ENCODE peak calls at places on chromosomes 11 and 22, in ten cellular contexts. W, F, B, L, V, E, J, X, I and H are unnamed samples.
A peak's percentile ranks its signal among the peaks of the same experiment; 100 is the strongest.

GRCh38 chr22:50444663-50445062 is 30.2 kb downstream of the SBF1 start:
- DNase-seq in J (peak; percentile 78), X (no peak), I (peak; percentile 90), V (no peak), L (peak; percentile 68), E (peak; percentile 27), B (no peak), F (no peak), W (no peak), H (no peak)

GRCh38 chr11:29312817-29313216 is 704.0 kb downstream of the KCNA4 start:
- DNase-seq in B (no peak), F (no peak), L (no peak), X (no peak), E (no peak), V (no peak), J (peak; percentile 94), W (no peak), I (no peak), H (no peak)

GRCh38 chr11:36110698-36111410 is 167.0 kb downstream of the LDLRAD3 start:
- DNase-seq in J (no peak), E (no peak), V (no peak), L (no peak), I (no peak), F (no peak), X (no peak), W (no peak), B (no peak), H (no peak)

GRCh38 chr11:19868281-19868821 is 155.7 kb downstream of the NAV2 start:
- DNase-seq in E (no peak), V (peak; percentile 80), X (no peak), J (peak; percentile 65), B (no peak), F (peak; percentile 24), L (no peak), I (no peak), W (no peak), H (no peak)

GRCh38 chr22:27358096-27358870 is 443.3 kb downstream of the MN1 start:
- DNase-seq in J (no peak), X (no peak), F (no peak), W (no peak), B (no peak), E (no peak), V (no peak), I (no peak), L (no peak), H (peak; percentile 87)

GRCh38 chr11:13026722-13027121 is 17.6 kb downstream of the RASSF10 start:
- DNase-seq in I (no peak), X (no peak), L (no peak), F (no peak), J (no peak), E (no peak), V (no peak), W (no peak), B (no peak), H (no peak)

GRCh38 chr11:68998390-68998911 is 14.6 kb downstream of the MRGPRF start:
- DNase-seq in J (peak; percentile 12), I (peak; percentile 26), B (no peak), V (peak; percentile 85), X (no peak), E (no peak), W (no peak), F (no peak), L (peak; percentile 45), H (peak; percentile 84)

GRCh38 chr22:36692280-36692679 is 11.3 kb downstream of the CACNG2 start:
- DNase-seq in J (no peak), V (no peak), I (no peak), X (no peak), W (no peak), F (no peak), L (no peak), E (no peak), B (no peak), H (no peak)

GRCh38 chr11:61621917-61622585 is 41.2 kb upstream of the SYT7 start:
- DNase-seq in B (no peak), J (no peak), W (no peak), L (no peak), E (no peak), X (no peak), V (no peak), I (no peak), F (no peak), H (no peak)

GRCh38 chr11:2376751-2377451 is at the start of gene CD81:
- DNase-seq in X (peak; percentile 75), J (peak; percentile 33), L (peak; percentile 75), W (no peak), I (peak; percentile 33), V (no peak), E (peak; percentile 41), B (no peak), F (peak; percentile 50), H (no peak)

GRCh38 chr11:72764503-72764902 is 12.3 kb upstream of the ARAP1 start:
- DNase-seq in X (no peak), W (no peak), I (no peak), J (no peak), F (no peak), B (peak; percentile 74), L (peak; percentile 78), V (no peak), E (no peak), H (no peak)

GRCh38 chr11:65613091-65613928 is 711 bp downstream of the MAP3K11 start:
- DNase-seq in W (no peak), V (no peak), B (no peak), E (no peak), L (no peak), I (no peak), X (peak; percentile 71), J (no peak), F (peak; percentile 59), H (no peak)

GRCh38 chr11:120911943-120912342 is 112.0 kb upstream of the TBCEL start:
- DNase-seq in V (no peak), F (no peak), I (no peak), L (no peak), J (no peak), E (no peak), X (no peak), W (no peak), B (no peak), H (no peak)

GRCh38 chr11:30365793-30366517 is 43.1 kb downstream of the ARL14EP start:
- DNase-seq in B (no peak), W (no peak), L (no peak), J (no peak), E (no peak), V (no peak), X (no peak), I (no peak), F (no peak), H (no peak)

GRCh38 chr22:20996598-20997535 is 5.1 kb downstream of the THAP7 start:
- DNase-seq in J (no peak), I (no peak), W (no peak), L (no peak), F (no peak), X (no peak), E (no peak), B (no peak), V (no peak), H (no peak)

GRCh38 chr22:46797355-46797754 is 34.9 kb downstream of the TBC1D22A start:
- DNase-seq in E (peak; percentile 64), F (no peak), I (no peak), V (peak; percentile 52), L (peak; percentile 45), W (no peak), X (no peak), J (peak; percentile 55), B (no peak), H (no peak)

GRCh38 chr22:38788016-38788415 is 5.9 kb downstream of the DNAL4 start:
- DNase-seq in E (no peak), X (no peak), V (peak; percentile 65), J (peak; percentile 60), W (no peak), F (no peak), I (peak; percentile 64), B (no peak), L (no peak), H (no peak)

GRCh38 chr11:84419576-84419975 is 1133.4 kb upstream of the CCDC90B start:
- DNase-seq in X (no peak), L (no peak), B (no peak), E (no peak), J (no peak), W (no peak), F (no peak), I (no peak), V (no peak), H (no peak)

GRCh38 chr11:124811423-124812125 is 11.4 kb upstream of the MSANTD2 start:
- DNase-seq in W (no peak), E (no peak), J (no peak), V (no peak), X (no peak), F (no peak), I (no peak), L (no peak), B (no peak), H (no peak)

GRCh38 chr22:44181033-44181911 is 547 bp downstream of the PARVG start:
- DNase-seq in E (no peak), I (no peak), B (no peak), L (peak; percentile 52), V (no peak), W (no peak), X (no peak), F (no peak), J (no peak), H (no peak)
- TF ChIP-seq POLR2A in E (no peak), I (no peak), B (no peak), L (no peak), V (no peak), W (peak; percentile 77), X (no peak), F (no peak), J (no peak), H (no peak)

GRCh38 chr11:118010738-118011461 is 24.7 kb downstream of the IL10RA start:
- DNase-seq in F (no peak), W (peak; percentile 86), B (no peak), I (peak; percentile 43), X (peak; percentile 76), J (no peak), V (peak; percentile 83), E (no peak), L (no peak), H (no peak)
- H3K4me1 ChIP-seq in F (no peaks in the 10 kb centered on the region), W (peaks cover 80% of the 10 kb centered on the region), B (no peaks in the 10 kb centered on the region), I (peaks cover 6% of the 10 kb centered on the region), X (peaks cover 10% of the 10 kb centered on the region), J (no peaks in the 10 kb centered on the region), V (no peaks in the 10 kb centered on the region), E (no peaks in the 10 kb centered on the region), L (no peaks in the 10 kb centered on the region), H (no peaks in the 10 kb centered on the region)

GRCh38 chr11:118922745-118923627 is 2.7 kb downstream of the BCL9L start:
- DNase-seq in V (peak; percentile 65), J (no peak), X (peak; percentile 52), I (peak; percentile 32), L (no peak), B (no peak), E (no peak), W (no peak), F (no peak), H (no peak)
- TF ChIP-seq POLR2A in V (no peak), J (no peak), X (no peak), I (no peak), L (no peak), B (no peak), E (no peak), W (no peak), F (no peak), H (no peak)

DNA sequence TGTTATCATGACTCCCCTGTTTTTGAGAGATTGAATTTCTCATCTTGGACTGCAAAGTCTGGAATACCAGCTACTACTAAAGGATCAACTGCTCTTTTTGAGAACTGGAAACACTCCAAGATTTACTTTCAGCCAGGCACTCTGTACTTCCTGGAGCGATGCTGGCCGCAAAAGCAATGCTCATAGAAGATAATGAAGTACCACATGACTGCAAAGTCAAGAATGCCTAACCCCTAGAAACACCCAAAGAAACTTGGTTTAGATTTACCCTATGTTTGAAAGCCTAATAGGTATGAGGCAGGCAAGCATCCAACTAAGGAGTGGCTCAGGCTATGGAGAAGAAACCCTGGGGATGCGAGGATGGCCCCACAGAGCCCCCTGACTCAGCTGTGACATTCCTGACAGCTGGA is 47.7 kb upstream of the ARHGAP20 start:
- DNase-seq in F (no peak), B (no peak), X (peak; percentile 40), L (no peak), I (no peak), E (no peak), W (no peak), V (no peak), J (peak; percentile 92), H (no peak)
- H3K4me1 ChIP-seq in F (no peaks in the 10 kb centered on the region), B (peaks cover 2% of the 10 kb centered on the region), X (peaks cover 27% of the 10 kb centered on the region), L (no peaks in the 10 kb centered on the region), I (peaks cover 20% of the 10 kb centered on the region), E (peaks cover 5% of the 10 kb centered on the region), W (no peaks in the 10 kb centered on the region), V (peaks cover 7% of the 10 kb centered on the region), J (peaks cover 21% of the 10 kb centered on the region), H (peaks cover 30% of the 10 kb centered on the region)